ENCODE peak calls at places on chromosomes 7 and 10, in eight cellular contexts. One of them, this sample, is unnamed.

GRCh38 chr10:60434418-60435046 is 44.9 kb upstream of the ANK3 start:
- DNase-seq in fibroblast of mammary gland: peak
- DNase-seq in WERI-Rb-1: peak
- DNase-seq in brain microvascular endothelial cell: peak
- DNase-seq in sigmoid colon: no peak
- DNase-seq in upper lobe of right lung: no peak
- DNase-seq in NCI-H1694 treated with DMSO at 0.1 percent for 48 hours: peak
- DNase-seq in GM12865: peak
- DNase-seq in this sample: no peak

GRCh38 chr10:8182841-8183240 is 128.4 kb downstream of the GATA3 start:
- DNase-seq in GM12865: no peak
- DNase-seq in sigmoid colon: no peak
- DNase-seq in upper lobe of right lung: no peak
- DNase-seq in NCI-H1694 treated with DMSO at 0.1 percent for 48 hours: no peak
- DNase-seq in WERI-Rb-1: no peak
- DNase-seq in fibroblast of mammary gland: no peak
- DNase-seq in brain microvascular endothelial cell: no peak
- DNase-seq in this sample: no peak

GRCh38 chr7:29795696-29796095 is 10.6 kb upstream of the WIPF3 start:
- DNase-seq in brain microvascular endothelial cell: no peak
- DNase-seq in WERI-Rb-1: no peak
- DNase-seq in sigmoid colon: no peak
- DNase-seq in NCI-H1694 treated with DMSO at 0.1 percent for 48 hours: no peak
- DNase-seq in GM12865: no peak
- DNase-seq in upper lobe of right lung: no peak
- DNase-seq in fibroblast of mammary gland: no peak
- DNase-seq in this sample: no peak

GRCh38 chr10:71845410-71846406 is 5.3 kb downstream of the PSAP start:
- DNase-seq in upper lobe of right lung: peak
- DNase-seq in sigmoid colon: no peak
- DNase-seq in WERI-Rb-1: no peak
- DNase-seq in NCI-H1694 treated with DMSO at 0.1 percent for 48 hours: no peak
- DNase-seq in brain microvascular endothelial cell: no peak
- DNase-seq in fibroblast of mammary gland: no peak
- DNase-seq in GM12865: no peak
- DNase-seq in this sample: no peak

GRCh38 chr7:33043875-33044718 is 18.5 kb downstream of the NT5C3A start:
- DNase-seq in WERI-Rb-1: no peak
- DNase-seq in fibroblast of mammary gland: peak
- DNase-seq in GM12865: no peak
- DNase-seq in upper lobe of right lung: no peak
- DNase-seq in brain microvascular endothelial cell: no peak
- DNase-seq in NCI-H1694 treated with DMSO at 0.1 percent for 48 hours: no peak
- DNase-seq in sigmoid colon: no peak
- DNase-seq in this sample: no peak

GRCh38 chr7:112129655-112130323 is 76.4 kb downstream of the DOCK4 start:
- DNase-seq in NCI-H1694 treated with DMSO at 0.1 percent for 48 hours: no peak
- DNase-seq in brain microvascular endothelial cell: no peak
- DNase-seq in GM12865: no peak
- DNase-seq in WERI-Rb-1: no peak
- DNase-seq in fibroblast of mammary gland: no peak
- DNase-seq in upper lobe of right lung: no peak
- DNase-seq in sigmoid colon: no peak
- DNase-seq in this sample: no peak

GRCh38 chr7:141674702-141675101 is 27.3 kb downstream of the DENND11 start:
- DNase-seq in sigmoid colon: no peak
- DNase-seq in brain microvascular endothelial cell: no peak
- DNase-seq in NCI-H1694 treated with DMSO at 0.1 percent for 48 hours: no peak
- DNase-seq in upper lobe of right lung: no peak
- DNase-seq in GM12865: no peak
- DNase-seq in fibroblast of mammary gland: no peak
- DNase-seq in WERI-Rb-1: peak
- DNase-seq in this sample: no peak

GRCh38 chr10:71545001-71545400 is 148.3 kb downstream of the CDH23 start:
- DNase-seq in WERI-Rb-1: peak
- DNase-seq in upper lobe of right lung: no peak
- DNase-seq in GM12865: no peak
- DNase-seq in brain microvascular endothelial cell: no peak
- DNase-seq in sigmoid colon: no peak
- DNase-seq in NCI-H1694 treated with DMSO at 0.1 percent for 48 hours: no peak
- DNase-seq in fibroblast of mammary gland: no peak
- DNase-seq in this sample: no peak

GRCh38 chr10:58593008-58593407 is 80.3 kb downstream of the BICC1 start:
- DNase-seq in sigmoid colon: no peak
- DNase-seq in brain microvascular endothelial cell: no peak
- DNase-seq in upper lobe of right lung: no peak
- DNase-seq in fibroblast of mammary gland: no peak
- DNase-seq in NCI-H1694 treated with DMSO at 0.1 percent for 48 hours: no peak
- DNase-seq in WERI-Rb-1: no peak
- DNase-seq in GM12865: no peak
- DNase-seq in this sample: no peak

GRCh38 chr7:31663072-31663471 is 23.9 kb upstream of the PPP1R17 start:
- DNase-seq in WERI-Rb-1: no peak
- DNase-seq in fibroblast of mammary gland: no peak
- DNase-seq in NCI-H1694 treated with DMSO at 0.1 percent for 48 hours: no peak
- DNase-seq in brain microvascular endothelial cell: no peak
- DNase-seq in GM12865: no peak
- DNase-seq in sigmoid colon: no peak
- DNase-seq in upper lobe of right lung: no peak
- DNase-seq in this sample: no peak

GRCh38 chr10:112666070-112666469 is 219.1 kb downstream of the VTI1A start:
- DNase-seq in GM12865: no peak
- DNase-seq in fibroblast of mammary gland: no peak
- DNase-seq in sigmoid colon: no peak
- DNase-seq in WERI-Rb-1: no peak
- DNase-seq in NCI-H1694 treated with DMSO at 0.1 percent for 48 hours: no peak
- DNase-seq in brain microvascular endothelial cell: no peak
- DNase-seq in upper lobe of right lung: no peak
- DNase-seq in this sample: no peak

GRCh38 chr7:27099839-27100225 is 2.7 kb downstream of the HOXA2 start:
- DNase-seq in brain microvascular endothelial cell: no peak
- DNase-seq in WERI-Rb-1: no peak
- DNase-seq in upper lobe of right lung: no peak
- DNase-seq in sigmoid colon: no peak
- DNase-seq in GM12865: no peak
- DNase-seq in fibroblast of mammary gland: no peak
- DNase-seq in NCI-H1694 treated with DMSO at 0.1 percent for 48 hours: no peak
- DNase-seq in this sample: no peak

GRCh38 chr10:124500767-124501166 is 39.1 kb downstream of the LHPP start:
- DNase-seq in fibroblast of mammary gland: no peak
- DNase-seq in upper lobe of right lung: no peak
- DNase-seq in GM12865: peak
- DNase-seq in brain microvascular endothelial cell: no peak
- DNase-seq in sigmoid colon: no peak
- DNase-seq in WERI-Rb-1: no peak
- DNase-seq in NCI-H1694 treated with DMSO at 0.1 percent for 48 hours: no peak
- DNase-seq in this sample: no peak

GRCh38 chr10:95245425-95246055 is 45.3 kb downstream of the PDLIM1 start:
- DNase-seq in brain microvascular endothelial cell: no peak
- DNase-seq in sigmoid colon: no peak
- DNase-seq in upper lobe of right lung: no peak
- DNase-seq in WERI-Rb-1: no peak
- DNase-seq in NCI-H1694 treated with DMSO at 0.1 percent for 48 hours: no peak
- DNase-seq in fibroblast of mammary gland: no peak
- DNase-seq in GM12865: peak
- DNase-seq in this sample: no peak

GRCh38 chr10:82660983-82661382 is 786.0 kb downstream of the NRG3 start:
- DNase-seq in GM12865: no peak
- DNase-seq in NCI-H1694 treated with DMSO at 0.1 percent for 48 hours: no peak
- DNase-seq in upper lobe of right lung: no peak
- DNase-seq in fibroblast of mammary gland: no peak
- DNase-seq in sigmoid colon: no peak
- DNase-seq in WERI-Rb-1: no peak
- DNase-seq in brain microvascular endothelial cell: no peak
- DNase-seq in this sample: no peak

GRCh38 chr7:107167483-107168232 is 1.1 kb upstream of the HBP1 start:
- DNase-seq in GM12865: peak
- DNase-seq in upper lobe of right lung: no peak
- DNase-seq in fibroblast of mammary gland: peak
- DNase-seq in NCI-H1694 treated with DMSO at 0.1 percent for 48 hours: peak
- DNase-seq in brain microvascular endothelial cell: peak
- DNase-seq in WERI-Rb-1: no peak
- DNase-seq in sigmoid colon: no peak
- DNase-seq in this sample: no peak